ENCODE peak calls at places on chromosome 3, in ten cellular contexts. I is lower leg skin; L is glutamatergic neuron; E is GM12865; Q is CD8-positive, alpha-beta T cell; C is endothelial cell of umbilical vein; X is foreskin keratinocyte; Z is neural progenitor cell; F is mammary epithelial cell; G is RWPE2. Y is an unnamed sample.

GRCh38 chr3:104461431-104461830 is 905.3 kb upstream of the ALCAM start:
- DNase-seq in I (no peak), L (no peak), E (no peak), Q (no peak), C (no peak), X (no peak), Z (no peak), F (no peak), G (no peak), Y (no peak)

GRCh38 chr3:195461518-195462307 is 18.9 kb upstream of the ACAP2 start:
- DNase-seq in I (peak), L (no peak), E (no peak), Q (no peak), C (no peak), X (no peak), Z (no peak), F (no peak), G (no peak), Y (no peak)

GRCh38 chr3:169835533-169835932 is 22.8 kb upstream of the LRRC34 start:
- DNase-seq in I (no peak), L (no peak), E (no peak), Q (no peak), C (no peak), X (no peak), Z (no peak), F (no peak), G (no peak), Y (no peak)

GRCh38 chr3:99419111-99419510 is 219.3 kb upstream of the COL8A1 start:
- DNase-seq in I (no peak), L (no peak), E (no peak), Q (no peak), C (peak), X (no peak), Z (no peak), F (no peak), G (no peak), Y (no peak)

GRCh38 chr3:143119974-143120715 is 574 bp downstream of the CHST2 start:
- DNase-seq in I (no peak), L (peak), E (peak), Q (peak), C (peak), X (peak), Z (peak), F (peak), G (no peak), Y (peak)

GRCh38 chr3:113167929-113168771 is 43.2 kb upstream of the BOC start:
- DNase-seq in I (no peak), L (no peak), E (no peak), Q (no peak), C (no peak), X (no peak), Z (no peak), F (no peak), G (no peak), Y (no peak)

GRCh38 chr3:51568041-51568440 is 29.5 kb downstream of the RAD54L2 start:
- DNase-seq in I (no peak), L (no peak), E (no peak), Q (no peak), C (no peak), X (no peak), Z (peak), F (no peak), G (no peak), Y (no peak)

GRCh38 chr3:194548346-194549321 is 61.8 kb upstream of the ATP13A3 start:
- DNase-seq in I (no peak), L (no peak), E (peak), Q (no peak), C (peak), X (no peak), Z (no peak), F (no peak), G (no peak), Y (no peak)

GRCh38 chr3:63576826-63577225 is 75.6 kb upstream of the SNTN start:
- DNase-seq in I (no peak), L (no peak), E (no peak), Q (no peak), C (no peak), X (peak), Z (no peak), F (peak), G (no peak), Y (no peak)

GRCh38 chr3:178103140-178103539 is 433.1 kb upstream of the KCNMB2 start:
- DNase-seq in I (no peak), L (no peak), E (no peak), Q (no peak), C (no peak), X (no peak), Z (no peak), F (no peak), G (no peak), Y (no peak)

GRCh38 chr3:51471775-51472652 is 27.8 kb downstream of the DCAF1 start:
- DNase-seq in I (peak), L (no peak), E (no peak), Q (no peak), C (no peak), X (no peak), Z (no peak), F (no peak), G (no peak), Y (no peak)

GRCh38 chr3:32076566-32076965 is 29.9 kb upstream of the GPD1L start:
- DNase-seq in I (no peak), L (no peak), E (no peak), Q (no peak), C (no peak), X (no peak), Z (no peak), F (no peak), G (no peak), Y (no peak)

GRCh38 chr3:127093312-127093711 is 99.6 kb upstream of the PRR23E start:
- DNase-seq in I (no peak), L (no peak), E (no peak), Q (no peak), C (no peak), X (no peak), Z (no peak), F (no peak), G (no peak), Y (no peak)

GRCh38 chr3:101809178-101810022 is 30.4 kb downstream of the NXPE3 start:
- DNase-seq in I (no peak), L (no peak), E (peak), Q (peak), C (peak), X (peak), Z (peak), F (no peak), G (no peak), Y (no peak)

GRCh38 chr3:135497979-135498378 is 467.5 kb upstream of the PPP2R3A start:
- DNase-seq in I (no peak), L (no peak), E (no peak), Q (no peak), C (no peak), X (no peak), Z (no peak), F (no peak), G (no peak), Y (no peak)

GRCh38 chr3:59573911-59574310 is 524.1 kb upstream of the CFAP20DC start:
- DNase-seq in I (no peak), L (no peak), E (no peak), Q (no peak), C (no peak), X (no peak), Z (no peak), F (peak), G (no peak), Y (no peak)

GRCh38 chr3:155853214-155854146 is 747 bp downstream of the SLC33A1 start:
- DNase-seq in I (peak), L (peak), E (peak), Q (peak), C (no peak), X (no peak), Z (peak), F (no peak), G (no peak), Y (peak)

GRCh38 chr3:14793126-14793857 is 25.5 kb upstream of the FGD5 start:
- DNase-seq in I (no peak), L (no peak), E (no peak), Q (no peak), C (peak), X (no peak), Z (no peak), F (no peak), G (peak), Y (no peak)

GRCh38 chr3:71504250-71505036 is 79.1 kb downstream of the FOXP1 start:
- DNase-seq in I (no peak), L (no peak), E (no peak), Q (peak), C (peak), X (peak), Z (no peak), F (peak), G (peak), Y (no peak)

GRCh38 chr3:138241061-138241460 is 54.0 kb downstream of the ARMC8 start:
- DNase-seq in I (no peak), L (no peak), E (no peak), Q (no peak), C (no peak), X (no peak), Z (no peak), F (peak), G (no peak), Y (no peak)

GRCh38 chr3:149145926-149146325 is 16.5 kb downstream of the HPS3 start:
- DNase-seq in I (no peak), L (no peak), E (peak), Q (no peak), C (peak), X (no peak), Z (no peak), F (no peak), G (no peak), Y (no peak)

GRCh38 chr3:173396191-173397041 is 1.1 kb upstream of the NLGN1 start:
- DNase-seq in I (peak), L (peak), E (no peak), Q (no peak), C (peak), X (peak), Z (peak), F (no peak), G (no peak), Y (no peak)

GRCh38 chr3:133038089-133038730 is at the start of gene TMEM108:
- DNase-seq in I (peak), L (peak), E (no peak), Q (no peak), C (peak), X (no peak), Z (peak), F (peak), G (peak), Y (no peak)

GRCh38 chr3:40166997-40167396 is 142.5 kb upstream of the EIF1B start:
- DNase-seq in I (no peak), L (no peak), E (no peak), Q (no peak), C (no peak), X (no peak), Z (peak), F (no peak), G (no peak), Y (no peak)

GRCh38 chr3:184565421-184566211 is 4.0 kb downstream of the EPHB3 start:
- DNase-seq in I (no peak), L (peak), E (no peak), Q (no peak), C (no peak), X (peak), Z (peak), F (peak), G (peak), Y (no peak)

GRCh38 chr3:34856081-34856480 is 783.2 kb upstream of the ARPP21 start:
- DNase-seq in I (no peak), L (no peak), E (no peak), Q (no peak), C (no peak), X (no peak), Z (no peak), F (no peak), G (no peak), Y (no peak)

GRCh38 chr3:120831066-120831465 is 76.9 kb upstream of the STXBP5L start:
- DNase-seq in I (no peak), L (no peak), E (no peak), Q (no peak), C (no peak), X (no peak), Z (no peak), F (no peak), G (no peak), Y (no peak)

GRCh38 chr3:8851703-8852102 is 82.3 kb upstream of the OXTR start:
- DNase-seq in I (no peak), L (no peak), E (no peak), Q (no peak), C (no peak), X (peak), Z (no peak), F (peak), G (no peak), Y (no peak)

GRCh38 chr3:141815667-141816066 is 52.5 kb downstream of the GRK7 start:
- DNase-seq in I (peak), L (no peak), E (no peak), Q (no peak), C (no peak), X (no peak), Z (no peak), F (no peak), G (no peak), Y (no peak)

GRCh38 chr3:147507638-147508286 is 98.6 kb downstream of the ZIC1 start:
- DNase-seq in I (no peak), L (no peak), E (no peak), Q (no peak), C (no peak), X (no peak), Z (no peak), F (no peak), G (no peak), Y (no peak)

GRCh38 chr3:101858464-101858863 is 9.2 kb downstream of the NFKBIZ start:
- DNase-seq in I (no peak), L (no peak), E (no peak), Q (no peak), C (no peak), X (no peak), Z (no peak), F (no peak), G (no peak), Y (no peak)

GRCh38 chr3:8970971-8971589 is 7.8 kb upstream of the RAD18 start:
- DNase-seq in I (no peak), L (peak), E (peak), Q (peak), C (peak), X (peak), Z (peak), F (peak), G (no peak), Y (peak)

GRCh38 chr3:85068911-85069310 is 110.1 kb downstream of the CADM2 start:
- DNase-seq in I (no peak), L (no peak), E (no peak), Q (no peak), C (no peak), X (no peak), Z (no peak), F (no peak), G (no peak), Y (no peak)

GRCh38 chr3:13823692-13824091 is 56.2 kb downstream of the WNT7A start:
- DNase-seq in I (no peak), L (no peak), E (no peak), Q (no peak), C (no peak), X (no peak), Z (no peak), F (no peak), G (no peak), Y (no peak)

GRCh38 chr3:94185753-94186152 is 122.9 kb downstream of the NSUN3 start:
- DNase-seq in I (no peak), L (no peak), E (no peak), Q (no peak), C (no peak), X (no peak), Z (no peak), F (peak), G (no peak), Y (no peak)

GRCh38 chr3:125403789-125404188 is 28.7 kb upstream of the ZNF148 start:
- DNase-seq in I (no peak), L (no peak), E (no peak), Q (no peak), C (no peak), X (no peak), Z (no peak), F (no peak), G (no peak), Y (no peak)

GRCh38 chr3:125401402-125401801 is 26.3 kb upstream of the ZNF148 start:
- DNase-seq in I (no peak), L (no peak), E (no peak), Q (no peak), C (no peak), X (peak), Z (no peak), F (no peak), G (no peak), Y (no peak)

GRCh38 chr3:125395091-125395490 is 20.0 kb upstream of the ZNF148 start:
- DNase-seq in I (no peak), L (no peak), E (no peak), Q (no peak), C (no peak), X (peak), Z (no peak), F (peak), G (no peak), Y (no peak)

GRCh38 chr3:125394406-125394805 is 19.3 kb upstream of the ZNF148 start:
- DNase-seq in I (no peak), L (no peak), E (no peak), Q (no peak), C (no peak), X (no peak), Z (no peak), F (no peak), G (no peak), Y (no peak)

DNA sequence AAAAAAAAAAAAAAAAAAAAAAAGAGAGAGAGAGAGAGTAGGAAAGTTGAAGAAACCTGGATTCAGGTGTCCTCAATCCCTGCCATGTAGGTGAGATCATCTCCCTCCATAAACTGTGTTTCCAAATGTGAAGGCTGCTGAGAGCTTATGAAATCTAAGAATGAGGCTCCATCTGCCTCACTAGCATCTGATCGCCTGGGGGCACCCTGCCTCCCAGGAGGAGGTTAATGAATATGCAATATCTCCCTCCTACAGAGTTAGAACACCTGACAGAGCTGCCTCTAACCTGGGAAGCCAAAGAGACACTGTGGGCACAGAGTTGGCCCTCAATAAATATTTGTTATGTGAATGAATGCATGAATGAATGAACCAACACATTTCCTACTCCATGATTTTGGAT is 23.8 kb upstream of the ZNF148 start:
- DNase-seq in I (no peak), L (peak), E (peak), Q (no peak), C (no peak), X (peak), Z (no peak), F (peak), G (no peak), Y (no peak)
- TF ChIP-seq CTCF in I (no peak), L (no peak), E (peak), Q (no peak), C (no peak), X (peak), Z (no peak), F (no peak), G (no peak), Y (no peak)

GRCh38 chr3:11907667-11908660 is 61.3 kb upstream of the TAMM41 start:
- DNase-seq in I (peak), L (no peak), E (no peak), Q (no peak), C (no peak), X (no peak), Z (no peak), F (no peak), G (no peak), Y (no peak)
- TF ChIP-seq CTCF in I (no peak), L (no peak), E (no peak), Q (no peak), C (no peak), X (no peak), Z (no peak), F (no peak), G (no peak), Y (no peak)

GRCh38 chr3:129626744-129627349 is 20.4 kb upstream of the PLXND1 start:
- DNase-seq in I (peak), L (peak), E (peak), Q (peak), C (peak), X (peak), Z (peak), F (peak), G (peak), Y (peak)
- TF ChIP-seq CTCF in I (no peak), L (no peak), E (peak), Q (no peak), C (peak), X (no peak), Z (peak), F (no peak), G (no peak), Y (no peak)

GRCh38 chr3:65412591-65412990 is 626.1 kb downstream of the MAGI1 start:
- DNase-seq in I (no peak), L (no peak), E (no peak), Q (no peak), C (peak), X (peak), Z (peak), F (no peak), G (no peak), Y (no peak)
- TF ChIP-seq CTCF in I (no peak), L (no peak), E (no peak), Q (no peak), C (no peak), X (peak), Z (peak), F (no peak), G (no peak), Y (no peak)

DNA sequence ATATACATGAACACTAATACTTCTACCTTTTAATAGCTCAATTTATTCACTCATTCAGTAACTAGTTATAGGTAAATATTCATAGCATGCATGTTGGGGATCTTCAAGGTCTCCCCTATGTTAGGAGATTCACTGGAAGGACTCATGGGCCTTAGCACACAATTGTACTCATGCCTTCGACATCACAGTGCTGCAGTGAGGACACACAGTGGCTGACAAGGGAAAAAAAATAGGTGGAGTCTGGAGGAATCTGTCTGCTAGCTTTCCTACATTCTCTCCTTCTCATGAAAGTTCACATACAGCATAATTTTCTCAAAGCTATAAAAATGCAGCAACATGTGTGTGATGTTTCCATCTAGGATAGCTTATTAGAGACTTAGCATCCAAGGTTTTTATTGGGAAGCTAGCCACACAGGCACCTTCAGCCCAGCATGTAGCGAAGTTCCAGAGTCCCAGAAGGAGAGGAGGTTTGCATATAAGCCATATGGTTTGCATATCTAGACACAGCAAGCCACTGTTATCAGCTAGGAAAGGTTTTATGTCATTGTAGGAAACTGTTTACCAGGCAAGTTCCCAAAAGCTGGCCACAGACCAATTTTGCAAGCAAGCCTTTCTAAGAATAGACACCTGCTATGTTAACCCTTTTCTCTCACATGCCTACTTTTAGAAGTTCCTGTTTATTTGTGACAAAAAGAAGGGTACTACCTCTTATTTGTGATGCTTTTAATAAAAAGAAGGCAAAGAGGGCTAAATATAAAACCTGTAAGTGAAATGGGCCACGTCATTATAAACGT is 46.4 kb downstream of the MORC1 start:
- DNase-seq in I (no peak), L (no peak), E (peak), Q (no peak), C (no peak), X (no peak), Z (peak), F (peak), G (no peak), Y (no peak)
- TF ChIP-seq CTCF in I (no peak), L (no peak), E (no peak), Q (no peak), C (no peak), X (peak), Z (peak), F (peak), G (no peak), Y (no peak)

DNA sequence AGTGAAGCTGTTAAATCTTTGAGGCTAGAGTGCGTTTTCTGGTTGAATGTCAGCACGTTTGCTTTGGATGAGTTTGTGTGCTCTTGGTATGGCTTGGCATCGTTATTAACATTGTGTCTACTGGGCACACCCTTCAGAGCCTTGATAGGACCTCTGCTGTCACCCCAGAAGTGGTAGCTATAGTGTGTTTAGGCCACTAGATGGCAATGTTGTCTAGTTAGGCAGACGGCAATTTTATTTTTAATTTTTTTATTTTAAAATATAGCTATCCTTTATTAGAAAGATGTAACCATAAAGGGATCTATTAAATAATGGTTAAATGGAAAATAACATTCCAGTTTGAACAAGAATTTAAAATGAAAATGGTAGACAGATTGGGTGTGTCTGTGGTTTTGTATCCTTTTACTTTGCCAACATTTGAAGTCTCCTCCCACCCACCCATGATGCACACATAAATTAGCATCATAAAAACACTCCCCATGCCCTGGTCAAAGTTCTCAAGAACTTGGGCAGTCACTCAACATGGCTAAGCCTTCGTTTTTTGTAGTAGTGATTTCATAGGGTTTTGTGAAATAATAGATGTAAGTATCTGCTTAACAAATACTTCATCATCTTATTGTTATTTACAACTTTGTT is 200.7 kb downstream of the KCNH8 start:
- DNase-seq in I (no peak), L (no peak), E (peak), Q (no peak), C (no peak), X (peak), Z (peak), F (peak), G (no peak), Y (no peak)
- TF ChIP-seq CTCF in I (no peak), L (peak), E (peak), Q (peak), C (peak), X (peak), Z (peak), F (peak), G (peak), Y (peak)

GRCh38 chr3:100761211-100761921 is 52.1 kb downstream of the TFG start:
- DNase-seq in I (no peak), L (no peak), E (peak), Q (no peak), C (peak), X (no peak), Z (peak), F (no peak), G (no peak), Y (no peak)
- TF ChIP-seq CTCF in I (no peak), L (no peak), E (peak), Q (no peak), C (no peak), X (peak), Z (peak), F (peak), G (no peak), Y (no peak)

Y was measured in natural killer cell.